ENCODE peak calls at places on chromosomes 7 and 10, in nine cellular contexts. L, O, Z, V, W, M, S, R and X are unnamed samples.

GRCh38 chr10:33547976-33548375 is 213.5 kb upstream of the NRP1 start:
- DNase-seq in L (peak), O (no peak), Z (no peak), V (no peak), W (no peak), M (no peak), S (no peak), R (no peak), X (no peak)

GRCh38 chr7:47594406-47594805 is 12.5 kb upstream of the TNS3 start:
- DNase-seq in L (no peak), O (no peak), Z (no peak), V (no peak), W (no peak), M (no peak), S (no peak), R (no peak), X (no peak)

GRCh38 chr7:23918856-23919255 is 208.8 kb downstream of the STK31 start:
- DNase-seq in L (no peak), O (no peak), Z (no peak), V (no peak), W (no peak), M (no peak), S (no peak), R (no peak), X (no peak)

GRCh38 chr7:135385209-135385608 is 124.7 kb downstream of the CNOT4 start:
- DNase-seq in L (no peak), O (peak), Z (no peak), V (peak), W (no peak), M (no peak), S (peak), R (no peak), X (peak)

GRCh38 chr7:141189231-141189630 is 115.4 kb downstream of the TMEM178B start:
- DNase-seq in L (no peak), O (no peak), Z (no peak), V (no peak), W (no peak), M (no peak), S (no peak), R (no peak), X (no peak)

GRCh38 chr10:314871-315270 is 179.6 kb downstream of the ZMYND11 start:
- DNase-seq in L (no peak), O (no peak), Z (no peak), V (no peak), W (no peak), M (no peak), S (peak), R (no peak), X (no peak)

GRCh38 chr7:44633254-44634186 is 27.1 kb downstream of the OGDH start:
- DNase-seq in L (no peak), O (peak), Z (peak), V (no peak), W (no peak), M (no peak), S (peak), R (peak), X (peak)

GRCh38 chr10:119812684-119813083 is 60.0 kb downstream of the MCMBP start:
- DNase-seq in L (no peak), O (no peak), Z (no peak), V (peak), W (no peak), M (no peak), S (no peak), R (no peak), X (no peak)

GRCh38 chr10:23614483-23614882 is 175.6 kb downstream of the OTUD1 start:
- DNase-seq in L (no peak), O (no peak), Z (no peak), V (no peak), W (no peak), M (no peak), S (no peak), R (no peak), X (no peak)

GRCh38 chr7:84399661-84400060 is 205.1 kb upstream of the SEMA3A start:
- DNase-seq in L (no peak), O (no peak), Z (no peak), V (no peak), W (no peak), M (no peak), S (no peak), R (no peak), X (no peak)

GRCh38 chr7:74174606-74175082 is 488 bp downstream of the EIF4H start:
- DNase-seq in L (no peak), O (peak), Z (peak), V (peak), W (peak), M (peak), S (peak), R (peak), X (peak)

GRCh38 chr10:7533657-7534479 is 123.0 kb upstream of the SFMBT2 start:
- DNase-seq in L (no peak), O (no peak), Z (no peak), V (no peak), W (no peak), M (no peak), S (no peak), R (no peak), X (no peak)

GRCh38 chr10:29517352-29517923 is 117.3 kb downstream of the SVIL start:
- DNase-seq in L (no peak), O (peak), Z (no peak), V (peak), W (no peak), M (no peak), S (peak), R (no peak), X (no peak)

GRCh38 chr10:97529685-97530465 is 31.2 kb downstream of the UBTD1 start:
- DNase-seq in L (no peak), O (no peak), Z (no peak), V (no peak), W (no peak), M (no peak), S (no peak), R (no peak), X (no peak)

GRCh38 chr10:18190840-18191239 is 50.6 kb downstream of the CACNB2 start:
- DNase-seq in L (no peak), O (peak), Z (no peak), V (no peak), W (no peak), M (no peak), S (no peak), R (no peak), X (no peak)

GRCh38 chr10:62692085-62692484 is 112.4 kb upstream of the ADO start:
- DNase-seq in L (no peak), O (no peak), Z (no peak), V (no peak), W (no peak), M (no peak), S (no peak), R (no peak), X (no peak)

GRCh38 chr7:88243345-88243909 is 23.6 kb upstream of the SRI start:
- DNase-seq in L (peak), O (no peak), Z (no peak), V (peak), W (no peak), M (no peak), S (peak), R (no peak), X (no peak)

GRCh38 chr7:80210400-80210799 is 75.8 kb downstream of the GNAI1 start:
- DNase-seq in L (peak), O (no peak), Z (no peak), V (no peak), W (no peak), M (no peak), S (peak), R (no peak), X (no peak)

GRCh38 chr10:79104264-79104954 is 35.6 kb downstream of the ZMIZ1 start:
- DNase-seq in L (no peak), O (peak), Z (no peak), V (no peak), W (no peak), M (no peak), S (peak), R (no peak), X (peak)